ENCODE peak calls at places on chromosomes 4 and X, in seven cellular contexts. R is keratinocyte, N is IMR-90, B is SK-N-SH, Z is HepG2, M is neural progenitor cell, Y is PC-3. G is an unnamed sample.

GRCh38 chr4:99885063-99885664 is 9.1 kb downstream of the LAMTOR3 start:
- DNase-seq in R (no peak), N (peak; percentile 38), B (peak; percentile 23), Z (peak; percentile 21), M (peak; percentile 55), Y (peak; percentile 54), G (peak; percentile 49)

GRCh38 chr4:186554890-186555827 is at the start of gene MTNR1A:
- DNase-seq in R (no peak), N (no peak), B (peak; percentile 48), Z (no peak), M (peak; percentile 80), Y (no peak), G (peak; percentile 84)

GRCh38 chr4:6840062-6840976 is 57.8 kb downstream of the KIAA0232 start:
- DNase-seq in R (no peak), N (peak; percentile 34), B (no peak), Z (peak; percentile 34), M (peak; percentile 36), Y (no peak), G (no peak)

GRCh38 chr4:164937576-164938270 is 39.7 kb downstream of the TRIM61 start:
- DNase-seq in R (no peak), N (peak; percentile 18), B (no peak), Z (peak; percentile 12), M (peak; percentile 61), Y (no peak), G (peak; percentile 84)

GRCh38 chrX:9252182-9252581 is 212.7 kb upstream of the TBL1X start:
- DNase-seq in R (no peak), N (no peak), B (no peak), Z (no peak), M (no peak), Y (no peak), G (peak; percentile 48)

GRCh38 chr4:25925486-25926201 is 11.6 kb downstream of the SMIM20 start:
- DNase-seq in R (no peak), N (peak; percentile 45), B (peak; percentile 64), Z (peak; percentile 36), M (peak; percentile 65), Y (peak; percentile 46), G (peak; percentile 83)

GRCh38 chr4:5276475-5277045 is 225.3 kb downstream of the STK32B start:
- DNase-seq in R (no peak), N (no peak), B (no peak), Z (no peak), M (no peak), Y (no peak), G (no peak)

GRCh38 chr4:53019485-53020382 is 157.6 kb downstream of the RASL11B start:
- DNase-seq in R (no peak), N (peak; percentile 71), B (no peak), Z (peak; percentile 94), M (no peak), Y (peak; percentile 27), G (no peak)

GRCh38 chr4:74023709-74024108 is 14.8 kb downstream of the CXCL3 start:
- DNase-seq in R (no peak), N (no peak), B (no peak), Z (no peak), M (no peak), Y (peak; percentile 22), G (no peak)
- H3K27ac ChIP-seq in R (no peak overlapping the region), N (no peak overlapping the region), B (no peak overlapping the region), Z (no peak overlapping the region), M (no peak overlapping the region), Y (no peak overlapping the region), G (no peak overlapping the region)

GRCh38 chr4:183287309-183287659 is 32.8 kb downstream of the CLDN22 start:
- DNase-seq in R (no peak), N (no peak), B (no peak), Z (no peak), M (no peak), Y (no peak), G (no peak)
- H3K9ac ChIP-seq in R (no peak overlapping the region), N (no peak overlapping the region), B (no peak overlapping the region), Z (no peak overlapping the region), M (no peak overlapping the region), Y (no peak overlapping the region), G (no peak overlapping the region)

GRCh38 chr4:15779336-15779735 is 1.2 kb downstream of the CD38 start:
- DNase-seq in R (no peak), N (peak; percentile 53), B (peak; percentile 73), Z (peak; percentile 46), M (peak; percentile 71), Y (peak; percentile 52), G (peak; percentile 75)
- TF ChIP-seq CTCF in R (peak; percentile 38), N (peak; percentile 39), B (peak; percentile 30), Z (peak; percentile 52), M (peak; percentile 45), Y (peak; percentile 53), G (peak; percentile 64)

GRCh38 chr4:3498407-3498806 is 33.8 kb downstream of the LRPAP1 start:
- DNase-seq in R (no peak), N (no peak), B (no peak), Z (no peak), M (no peak), Y (no peak), G (no peak)

GRCh38 chr4:3498901-3499510 is 33.2 kb downstream of the LRPAP1 start:
- DNase-seq in R (no peak), N (no peak), B (no peak), Z (no peak), M (no peak), Y (no peak), G (no peak)

GRCh38 chr4:3496021-3496420 is 32.9 kb downstream of the DOK7 start:
- DNase-seq in R (no peak), N (no peak), B (no peak), Z (no peak), M (no peak), Y (no peak), G (peak; percentile 42)

GRCh38 chr4:3497095-3497494 is 34.0 kb downstream of the DOK7 start:
- DNase-seq in R (no peak), N (no peak), B (no peak), Z (no peak), M (no peak), Y (no peak), G (peak; percentile 43)

DNA sequence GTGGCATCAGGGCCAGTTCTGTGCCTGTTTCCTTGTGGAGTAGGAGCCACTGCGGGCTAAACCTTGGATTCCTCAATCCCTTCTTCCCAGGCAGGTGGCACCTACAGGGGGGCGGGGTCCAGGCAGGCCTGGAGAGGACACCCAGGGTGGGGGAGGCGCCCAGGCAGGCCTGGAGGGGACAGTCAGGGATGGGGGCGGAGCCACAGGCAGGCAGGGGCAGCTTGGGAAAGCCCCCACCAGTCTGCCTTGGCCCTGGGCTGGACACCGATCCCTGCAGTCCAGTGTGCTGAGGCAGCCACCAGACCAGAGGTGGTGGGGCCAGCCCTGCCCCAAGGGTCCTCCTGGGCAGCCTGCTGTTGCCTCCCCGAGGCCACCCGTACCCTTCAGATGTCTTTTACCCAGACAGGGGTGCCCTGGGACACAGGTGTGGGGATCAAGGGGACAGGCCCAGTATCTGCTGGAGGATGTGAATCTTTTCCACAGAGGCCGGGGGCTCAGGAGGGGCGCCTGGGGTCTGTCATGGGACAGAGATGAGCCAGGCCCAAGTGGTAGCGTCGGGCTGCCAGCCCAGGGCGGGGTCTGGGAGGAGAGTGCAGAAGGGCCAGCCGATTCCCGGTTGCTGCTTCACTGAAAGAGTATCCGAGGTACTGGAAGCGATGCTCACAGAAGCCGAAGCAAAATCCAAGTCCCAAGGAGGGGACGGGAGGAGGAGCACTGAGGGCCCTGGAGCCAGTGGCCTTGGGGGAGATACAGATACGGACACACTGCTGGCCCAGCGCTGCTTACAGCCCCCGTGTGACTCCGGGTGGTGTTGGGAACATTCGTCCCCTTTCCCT is 34.5 kb downstream of the LRPAP1 start:
- DNase-seq in R (no peak), N (no peak), B (no peak), Z (no peak), M (no peak), Y (no peak), G (peak; percentile 51)
- H3K27ac ChIP-seq in R (no peak overlapping the region), N (no peak overlapping the region), B (no peak overlapping the region), Z (no peak overlapping the region), M (no peak overlapping the region), Y (no peak overlapping the region), G (no peak overlapping the region)

DNA sequence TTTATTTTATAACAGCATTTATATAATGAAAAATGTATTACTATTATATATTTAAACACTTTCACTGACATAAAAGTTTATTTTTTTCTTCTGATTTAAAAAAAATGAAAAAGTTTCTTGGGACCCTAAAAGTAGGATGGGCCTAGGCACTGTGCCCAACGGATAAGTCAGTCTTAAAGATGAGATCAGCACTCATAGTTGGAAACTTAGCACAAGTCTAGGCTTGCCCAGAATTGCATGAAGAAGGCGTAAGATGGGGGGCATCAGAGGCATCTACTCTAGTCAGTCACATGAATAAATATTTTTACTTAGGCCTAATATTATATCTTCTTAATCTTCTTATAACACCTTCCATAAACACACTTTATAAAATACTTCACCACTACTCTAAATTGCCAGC is 306.7 kb upstream of the GRID2 start:
- DNase-seq in R (no peak), N (no peak), B (no peak), Z (no peak), M (no peak), Y (no peak), G (no peak)
- H3K9ac ChIP-seq in R (no peak overlapping the region), N (no peak overlapping the region), B (no peak overlapping the region), Z (no peak overlapping the region), M (no peak overlapping the region), Y (no peak overlapping the region), G (no peak overlapping the region)

DNA sequence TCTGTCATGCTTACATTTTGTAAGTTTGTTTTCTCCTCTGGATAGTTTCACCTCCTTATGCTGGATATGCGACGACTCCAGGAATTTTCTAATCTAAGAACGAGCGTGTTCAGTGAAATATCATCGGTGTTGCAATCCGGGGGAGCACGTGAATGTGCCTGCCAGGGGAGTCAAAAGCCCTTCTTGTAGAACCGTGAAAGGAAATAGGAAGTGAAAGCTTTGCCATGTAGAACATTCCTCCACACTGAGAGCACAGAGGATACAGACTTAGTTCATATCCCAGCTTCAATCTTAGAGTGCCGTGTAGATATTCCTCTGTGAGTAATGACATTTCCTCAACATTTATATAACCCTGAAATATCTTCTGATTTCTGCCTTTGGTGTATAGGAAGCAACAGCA is 121.2 kb downstream of the VEGFC start:
- DNase-seq in R (no peak), N (peak; percentile 44), B (no peak), Z (no peak), M (no peak), Y (no peak), G (no peak)
- TF ChIP-seq CTCF in R (no peak), N (no peak), B (no peak), Z (no peak), M (no peak), Y (no peak), G (no peak)

GRCh38 chr4:65670331-65671031 is at the start of gene EPHA5:
- DNase-seq in R (no peak), N (peak; percentile 41), B (peak; percentile 69), Z (peak; percentile 3), M (peak; percentile 89), Y (peak; percentile 78), G (peak; percentile 94)
- H3K27ac ChIP-seq in R (no peak within 1 kb of the TSS), N (no peak within 1 kb of the TSS), B (no peak within 1 kb of the TSS), Z (no peak within 1 kb of the TSS), M (no peak within 1 kb of the TSS), Y (peak within 1 kb of the TSS; percentile 4), G (no peak within 1 kb of the TSS)

G was measured in endodermal cell.